ENCODE peak calls at places on chromosome 17, in ten cellular contexts. J, O, B, P, I, F, Y, K, X and U are unnamed samples.

GRCh38 chr17:35315283-35315682 is 58.1 kb downstream of the SLFN11 start:
- DNase-seq in Y (peak), K (no peak), P (no peak), F (no peak), I (no peak), O (no peak), J (peak), X (no peak), B (no peak), U (no peak)

GRCh38 chr17:32586666-32587065 is 99.9 kb downstream of the CDK5R1 start:
- DNase-seq in O (no peak), K (no peak), B (no peak), Y (no peak), X (no peak), J (peak), P (no peak), I (no peak), F (no peak), U (no peak)

GRCh38 chr17:27455914-27456680 is at the start of gene KSR1:
- DNase-seq in O (peak), K (peak), F (peak), B (peak), X (peak), P (no peak), Y (peak), I (peak), J (peak), U (peak)

GRCh38 chr17:19940722-19941464 is 36.7 kb downstream of the AKAP10 start:
- DNase-seq in O (no peak), P (no peak), F (no peak), K (no peak), Y (no peak), B (no peak), I (no peak), X (no peak), J (peak), U (no peak)

GRCh38 chr17:11318207-11318606 is 77.2 kb downstream of the SHISA6 start:
- DNase-seq in B (no peak), K (no peak), F (no peak), O (no peak), Y (peak), J (no peak), P (no peak), I (no peak), X (no peak), U (no peak)

GRCh38 chr17:62869885-62870580 is 61.9 kb upstream of the MARCHF10 start:
- DNase-seq in I (no peak), P (peak), B (peak), J (peak), Y (peak), F (no peak), O (no peak), X (no peak), K (no peak), U (no peak)

GRCh38 chr17:58531661-58532554 is 17.5 kb upstream of the MTMR4 start:
- DNase-seq in J (no peak), F (no peak), B (peak), I (no peak), K (no peak), X (peak), Y (peak), P (peak), O (peak), U (peak)

GRCh38 chr17:31935512-31935911 is 1.3 kb upstream of the SUZ12 start:
- DNase-seq in P (no peak), X (no peak), B (no peak), Y (peak), K (no peak), I (no peak), J (no peak), F (no peak), O (no peak), U (no peak)

GRCh38 chr17:7809086-7809790 is 24.8 kb upstream of the KDM6B start:
- DNase-seq in B (no peak), J (no peak), O (no peak), K (no peak), P (no peak), I (no peak), X (no peak), Y (no peak), F (no peak), U (no peak)

GRCh38 chr17:77451894-77452852 is 311.4 kb downstream of the SEC14L1 start:
- DNase-seq in K (no peak), F (no peak), J (peak), X (no peak), Y (peak), I (no peak), O (no peak), B (peak), P (no peak), U (no peak)

GRCh38 chr17:40309031-40309937 is at the start of gene RARA:
- DNase-seq in B (peak), K (no peak), F (no peak), Y (peak), X (no peak), I (peak), J (no peak), P (no peak), O (peak), U (no peak)

GRCh38 chr17:61072648-61073047 is 327.0 kb upstream of the TBX2 start:
- DNase-seq in O (no peak), I (no peak), B (no peak), K (no peak), J (no peak), F (no peak), Y (no peak), X (no peak), P (no peak), U (no peak)

GRCh38 chr17:8117980-8118768 is at the start of gene ALOXE3:
- DNase-seq in X (no peak), F (no peak), K (no peak), J (peak), Y (peak), O (no peak), I (peak), P (no peak), B (no peak), U (no peak)

GRCh38 chr17:8332688-8333087 is 7.0 kb upstream of the ODF4 start:
- DNase-seq in K (no peak), O (no peak), X (no peak), P (no peak), J (no peak), B (no peak), F (no peak), Y (no peak), I (no peak), U (no peak)

GRCh38 chr17:59810894-59811153 is 81.9 kb downstream of the TUBD1 start:
- DNase-seq in F (no peak), K (no peak), J (no peak), X (no peak), I (no peak), Y (no peak), O (no peak), B (no peak), P (no peak), U (no peak)

GRCh38 chr17:65236321-65236720 is 99.2 kb downstream of the RGS9 start:
- DNase-seq in Y (no peak), P (no peak), F (no peak), B (no peak), X (no peak), O (no peak), K (no peak), J (no peak), I (no peak), U (no peak)

GRCh38 chr17:34009946-34010345 is 245.1 kb upstream of the CCL2 start:
- DNase-seq in B (no peak), I (no peak), F (no peak), Y (no peak), O (no peak), P (no peak), X (no peak), K (no peak), J (no peak), U (no peak)

GRCh38 chr17:2025220-2025621 is at the start of gene RTN4RL1:
- DNase-seq in O (peak), B (peak), K (no peak), X (no peak), I (peak), F (no peak), P (no peak), J (peak), Y (peak), U (peak)

GRCh38 chr17:30290077-30290476 is 1.7 kb downstream of the BLMH start:
- DNase-seq in P (no peak), J (no peak), O (no peak), F (no peak), K (no peak), I (no peak), B (no peak), Y (no peak), X (no peak), U (no peak)

GRCh38 chr17:21214777-21215541 is 998 bp upstream of the TMEM11 start:
- DNase-seq in X (no peak), O (no peak), P (no peak), J (no peak), F (no peak), B (no peak), I (peak), K (no peak), Y (peak), U (no peak)

GRCh38 chr17:77218902-77219301 is 78.1 kb downstream of the SEC14L1 start:
- DNase-seq in B (no peak), J (no peak), O (no peak), Y (no peak), P (no peak), X (no peak), F (no peak), I (no peak), K (no peak), U (no peak)

GRCh38 chr17:74768763-74769114 is 7.4 kb downstream of the NAT9 start:
- DNase-seq in J (no peak), K (no peak), I (no peak), P (no peak), B (no peak), Y (no peak), X (no peak), F (no peak), O (no peak), U (no peak)

GRCh38 chr17:49003557-49004511 is 6.6 kb downstream of the IGF2BP1 start:
- DNase-seq in B (no peak), P (no peak), X (no peak), Y (peak), I (no peak), F (no peak), O (no peak), K (no peak), J (peak), U (no peak)

GRCh38 chr17:5838661-5839300 is 231.4 kb upstream of the WSCD1 start:
- DNase-seq in F (no peak), P (no peak), B (peak), Y (no peak), O (no peak), I (no peak), X (no peak), K (no peak), J (no peak), U (no peak)

GRCh38 chr17:50123649-50124349 is 6.2 kb downstream of the SAMD14 start:
- DNase-seq in P (no peak), I (no peak), Y (no peak), F (no peak), B (no peak), J (peak), O (no peak), K (no peak), X (no peak), U (no peak)

GRCh38 chr17:82881900-82882714 is 42.3 kb upstream of the ZNF750 start:
- DNase-seq in Y (no peak), P (no peak), K (no peak), I (no peak), X (no peak), F (peak), O (no peak), J (no peak), B (peak), U (no peak)

GRCh38 chr17:59470624-59471297 is 94.6 kb upstream of the DHX40 start:
- DNase-seq in P (no peak), X (no peak), B (no peak), J (no peak), F (no peak), Y (no peak), K (no peak), I (no peak), O (no peak), U (no peak)

GRCh38 chr17:82699551-82699950 is 1.1 kb upstream of the RAB40B start:
- DNase-seq in F (no peak), B (no peak), P (no peak), X (no peak), Y (no peak), O (no peak), I (no peak), K (no peak), J (no peak), U (no peak)